ENCODE peak calls at places on chromosomes 5 and 9, in ten cellular contexts. One of them, this sample, is unnamed.

GRCh38 chr5:658103-658502 is 35.0 kb downstream of the TPPP start:
- DNase-seq in ELR: peak; percentile 66
- DNase-seq in RWPE1: no peak
- DNase-seq in lower lobe of right lung: peak; percentile 28
- DNase-seq in Calu3: no peak
- DNase-seq in SW480: no peak
- DNase-seq in NCI-H1092: no peak
- DNase-seq in HTR-8/SVneo: no peak
- DNase-seq in SK-N-DZ: no peak
- DNase-seq in Ammon's horn: no peak
- DNase-seq in this sample: no peak

GRCh38 chr5:109063223-109063622 is 315.5 kb downstream of the FER start:
- DNase-seq in ELR: no peak
- DNase-seq in RWPE1: no peak
- DNase-seq in lower lobe of right lung: no peak
- DNase-seq in Calu3: no peak
- DNase-seq in SW480: no peak
- DNase-seq in NCI-H1092: no peak
- DNase-seq in HTR-8/SVneo: no peak
- DNase-seq in SK-N-DZ: no peak
- DNase-seq in Ammon's horn: no peak
- DNase-seq in this sample: no peak

GRCh38 chr5:100595152-100595811 is 60.1 kb downstream of the FAM174A start:
- DNase-seq in ELR: peak; percentile 93
- DNase-seq in RWPE1: peak; percentile 54
- DNase-seq in lower lobe of right lung: peak; percentile 32
- DNase-seq in Calu3: peak; percentile 58
- DNase-seq in SW480: peak; percentile 83
- DNase-seq in NCI-H1092: no peak
- DNase-seq in HTR-8/SVneo: peak; percentile 57
- DNase-seq in SK-N-DZ: no peak
- DNase-seq in Ammon's horn: peak; percentile 80
- DNase-seq in this sample: no peak

GRCh38 chr9:113464672-113465271 is 1.2 kb downstream of the RGS3 start:
- DNase-seq in ELR: no peak
- DNase-seq in RWPE1: no peak
- DNase-seq in lower lobe of right lung: no peak
- DNase-seq in Calu3: no peak
- DNase-seq in SW480: no peak
- DNase-seq in NCI-H1092: no peak
- DNase-seq in HTR-8/SVneo: no peak
- DNase-seq in SK-N-DZ: no peak
- DNase-seq in Ammon's horn: no peak
- DNase-seq in this sample: no peak

GRCh38 chr9:21993893-21994525 is at the start of gene CDKN2A:
- DNase-seq in ELR: peak; percentile 83
- DNase-seq in RWPE1: no peak
- DNase-seq in lower lobe of right lung: peak; percentile 58
- DNase-seq in Calu3: peak; percentile 77
- DNase-seq in SW480: peak; percentile 79
- DNase-seq in NCI-H1092: no peak
- DNase-seq in HTR-8/SVneo: no peak
- DNase-seq in SK-N-DZ: peak; percentile 16
- DNase-seq in Ammon's horn: peak; percentile 41
- DNase-seq in this sample: peak; percentile 67

GRCh38 chr9:132590037-132590317 is 7.6 kb downstream of the BARHL1 start:
- DNase-seq in ELR: no peak
- DNase-seq in RWPE1: no peak
- DNase-seq in lower lobe of right lung: no peak
- DNase-seq in Calu3: no peak
- DNase-seq in SW480: no peak
- DNase-seq in NCI-H1092: no peak
- DNase-seq in HTR-8/SVneo: no peak
- DNase-seq in SK-N-DZ: no peak
- DNase-seq in Ammon's horn: no peak
- DNase-seq in this sample: no peak

GRCh38 chr9:109771796-109772525 is 8.0 kb upstream of the PALM2AKAP2 start:
- DNase-seq in ELR: no peak
- DNase-seq in RWPE1: no peak
- DNase-seq in lower lobe of right lung: no peak
- DNase-seq in Calu3: no peak
- DNase-seq in SW480: no peak
- DNase-seq in NCI-H1092: no peak
- DNase-seq in HTR-8/SVneo: no peak
- DNase-seq in SK-N-DZ: no peak
- DNase-seq in Ammon's horn: peak; percentile 12
- DNase-seq in this sample: no peak

GRCh38 chr9:76905984-76906861 is at the start of gene PRUNE2:
- DNase-seq in ELR: peak; percentile 74
- DNase-seq in RWPE1: peak; percentile 66
- DNase-seq in lower lobe of right lung: peak; percentile 76
- DNase-seq in Calu3: peak; percentile 54
- DNase-seq in SW480: peak; percentile 87
- DNase-seq in NCI-H1092: peak; percentile 80
- DNase-seq in HTR-8/SVneo: peak; percentile 75
- DNase-seq in SK-N-DZ: peak; percentile 93
- DNase-seq in Ammon's horn: peak; percentile 74
- DNase-seq in this sample: no peak

GRCh38 chr5:56269216-56269927 is 36.2 kb upstream of the ANKRD55 start:
- DNase-seq in ELR: peak; percentile 71
- DNase-seq in RWPE1: peak; percentile 38
- DNase-seq in lower lobe of right lung: no peak
- DNase-seq in Calu3: peak; percentile 26
- DNase-seq in SW480: no peak
- DNase-seq in NCI-H1092: no peak
- DNase-seq in HTR-8/SVneo: peak; percentile 46
- DNase-seq in SK-N-DZ: peak; percentile 20
- DNase-seq in Ammon's horn: peak; percentile 9
- DNase-seq in this sample: no peak

GRCh38 chr5:135385576-135385975 is 13.5 kb downstream of the MACROH2A1 start:
- DNase-seq in ELR: no peak
- DNase-seq in RWPE1: no peak
- DNase-seq in lower lobe of right lung: no peak
- DNase-seq in Calu3: no peak
- DNase-seq in SW480: no peak
- DNase-seq in NCI-H1092: no peak
- DNase-seq in HTR-8/SVneo: no peak
- DNase-seq in SK-N-DZ: no peak
- DNase-seq in Ammon's horn: no peak
- DNase-seq in this sample: no peak

GRCh38 chr9:126471084-126471611 is 142.6 kb upstream of the LMX1B start:
- DNase-seq in ELR: peak; percentile 81
- DNase-seq in RWPE1: no peak
- DNase-seq in lower lobe of right lung: peak; percentile 87
- DNase-seq in Calu3: no peak
- DNase-seq in SW480: no peak
- DNase-seq in NCI-H1092: no peak
- DNase-seq in HTR-8/SVneo: no peak
- DNase-seq in SK-N-DZ: no peak
- DNase-seq in Ammon's horn: peak; percentile 73
- DNase-seq in this sample: peak; percentile 94

GRCh38 chr5:16926417-16926816 is 9.7 kb downstream of the MYO10 start:
- DNase-seq in ELR: no peak
- DNase-seq in RWPE1: no peak
- DNase-seq in lower lobe of right lung: no peak
- DNase-seq in Calu3: no peak
- DNase-seq in SW480: no peak
- DNase-seq in NCI-H1092: no peak
- DNase-seq in HTR-8/SVneo: no peak
- DNase-seq in SK-N-DZ: no peak
- DNase-seq in Ammon's horn: no peak
- DNase-seq in this sample: no peak

GRCh38 chr5:38208782-38209378 is 49.5 kb upstream of the EGFLAM start:
- DNase-seq in ELR: peak; percentile 62
- DNase-seq in RWPE1: peak; percentile 58
- DNase-seq in lower lobe of right lung: no peak
- DNase-seq in Calu3: peak; percentile 40
- DNase-seq in SW480: peak; percentile 49
- DNase-seq in NCI-H1092: peak; percentile 9
- DNase-seq in HTR-8/SVneo: peak; percentile 73
- DNase-seq in SK-N-DZ: peak; percentile 57
- DNase-seq in Ammon's horn: peak; percentile 65
- DNase-seq in this sample: no peak

GRCh38 chr5:108028411-108028810 is 353.5 kb downstream of the FBXL17 start:
- DNase-seq in ELR: peak; percentile 28
- DNase-seq in RWPE1: no peak
- DNase-seq in lower lobe of right lung: no peak
- DNase-seq in Calu3: no peak
- DNase-seq in SW480: no peak
- DNase-seq in NCI-H1092: no peak
- DNase-seq in HTR-8/SVneo: no peak
- DNase-seq in SK-N-DZ: peak; percentile 48
- DNase-seq in Ammon's horn: no peak
- DNase-seq in this sample: no peak

GRCh38 chr9:75432888-75433287 is 344.6 kb downstream of the OSTF1 start:
- DNase-seq in ELR: no peak
- DNase-seq in RWPE1: no peak
- DNase-seq in lower lobe of right lung: no peak
- DNase-seq in Calu3: no peak
- DNase-seq in SW480: no peak
- DNase-seq in NCI-H1092: no peak
- DNase-seq in HTR-8/SVneo: no peak
- DNase-seq in SK-N-DZ: no peak
- DNase-seq in Ammon's horn: no peak
- DNase-seq in this sample: no peak

GRCh38 chr5:145324101-145324500 is 511.0 kb downstream of the PRELID2 start:
- DNase-seq in ELR: no peak
- DNase-seq in RWPE1: no peak
- DNase-seq in lower lobe of right lung: no peak
- DNase-seq in Calu3: no peak
- DNase-seq in SW480: no peak
- DNase-seq in NCI-H1092: no peak
- DNase-seq in HTR-8/SVneo: no peak
- DNase-seq in SK-N-DZ: no peak
- DNase-seq in Ammon's horn: no peak
- DNase-seq in this sample: no peak

GRCh38 chr5:57246426-57246825 is 72.6 kb downstream of the GPBP1 start:
- DNase-seq in ELR: no peak
- DNase-seq in RWPE1: no peak
- DNase-seq in lower lobe of right lung: no peak
- DNase-seq in Calu3: no peak
- DNase-seq in SW480: no peak
- DNase-seq in NCI-H1092: no peak
- DNase-seq in HTR-8/SVneo: no peak
- DNase-seq in SK-N-DZ: no peak
- DNase-seq in Ammon's horn: no peak
- DNase-seq in this sample: no peak

GRCh38 chr5:88889165-88890069 is 6.4 kb upstream of the MEF2C start:
- DNase-seq in ELR: no peak
- DNase-seq in RWPE1: no peak
- DNase-seq in lower lobe of right lung: peak; percentile 77
- DNase-seq in Calu3: peak; percentile 46
- DNase-seq in SW480: no peak
- DNase-seq in NCI-H1092: peak; percentile 2
- DNase-seq in HTR-8/SVneo: no peak
- DNase-seq in SK-N-DZ: no peak
- DNase-seq in Ammon's horn: peak; percentile 76
- DNase-seq in this sample: no peak

GRCh38 chr5:137466888-137467287 is 32.2 kb downstream of the SPOCK1 start:
- DNase-seq in ELR: no peak
- DNase-seq in RWPE1: no peak
- DNase-seq in lower lobe of right lung: no peak
- DNase-seq in Calu3: no peak
- DNase-seq in SW480: no peak
- DNase-seq in NCI-H1092: no peak
- DNase-seq in HTR-8/SVneo: no peak
- DNase-seq in SK-N-DZ: no peak
- DNase-seq in Ammon's horn: peak; percentile 71
- DNase-seq in this sample: no peak

GRCh38 chr5:6674421-6674820 is 38.8 kb upstream of the TENT4A start:
- DNase-seq in ELR: no peak
- DNase-seq in RWPE1: no peak
- DNase-seq in lower lobe of right lung: no peak
- DNase-seq in Calu3: no peak
- DNase-seq in SW480: peak; percentile 54
- DNase-seq in NCI-H1092: no peak
- DNase-seq in HTR-8/SVneo: no peak
- DNase-seq in SK-N-DZ: no peak
- DNase-seq in Ammon's horn: no peak
- DNase-seq in this sample: no peak

GRCh38 chr5:15691536-15691935 is 191.6 kb downstream of the FBXL7 start:
- DNase-seq in ELR: no peak
- DNase-seq in RWPE1: no peak
- DNase-seq in lower lobe of right lung: no peak
- DNase-seq in Calu3: no peak
- DNase-seq in SW480: no peak
- DNase-seq in NCI-H1092: no peak
- DNase-seq in HTR-8/SVneo: no peak
- DNase-seq in SK-N-DZ: no peak
- DNase-seq in Ammon's horn: no peak
- DNase-seq in this sample: no peak

GRCh38 chr5:7705261-7705660 is 145.7 kb downstream of the CFAP90 start:
- DNase-seq in ELR: no peak
- DNase-seq in RWPE1: no peak
- DNase-seq in lower lobe of right lung: no peak
- DNase-seq in Calu3: no peak
- DNase-seq in SW480: no peak
- DNase-seq in NCI-H1092: no peak
- DNase-seq in HTR-8/SVneo: no peak
- DNase-seq in SK-N-DZ: no peak
- DNase-seq in Ammon's horn: no peak
- DNase-seq in this sample: no peak

GRCh38 chr5:159945359-159945758 is 29.1 kb downstream of the ADRA1B start:
- DNase-seq in ELR: no peak
- DNase-seq in RWPE1: no peak
- DNase-seq in lower lobe of right lung: no peak
- DNase-seq in Calu3: no peak
- DNase-seq in SW480: no peak
- DNase-seq in NCI-H1092: no peak
- DNase-seq in HTR-8/SVneo: no peak
- DNase-seq in SK-N-DZ: no peak
- DNase-seq in Ammon's horn: no peak
- DNase-seq in this sample: no peak

GRCh38 chr9:135410831-135411473 is 68.6 kb upstream of the PPP1R26 start:
- DNase-seq in ELR: no peak
- DNase-seq in RWPE1: no peak
- DNase-seq in lower lobe of right lung: no peak
- DNase-seq in Calu3: no peak
- DNase-seq in SW480: no peak
- DNase-seq in NCI-H1092: no peak
- DNase-seq in HTR-8/SVneo: no peak
- DNase-seq in SK-N-DZ: no peak
- DNase-seq in Ammon's horn: no peak
- DNase-seq in this sample: no peak

GRCh38 chr5:1720396-1721110 is 79.1 kb downstream of the MRPL36 start:
- DNase-seq in ELR: no peak
- DNase-seq in RWPE1: no peak
- DNase-seq in lower lobe of right lung: no peak
- DNase-seq in Calu3: no peak
- DNase-seq in SW480: no peak
- DNase-seq in NCI-H1092: no peak
- DNase-seq in HTR-8/SVneo: no peak
- DNase-seq in SK-N-DZ: no peak
- DNase-seq in Ammon's horn: no peak
- DNase-seq in this sample: peak; percentile 56

GRCh38 chr5:69004127-69004526 is 89.7 kb upstream of the SLC30A5 start:
- DNase-seq in ELR: no peak
- DNase-seq in RWPE1: no peak
- DNase-seq in lower lobe of right lung: no peak
- DNase-seq in Calu3: no peak
- DNase-seq in SW480: no peak
- DNase-seq in NCI-H1092: no peak
- DNase-seq in HTR-8/SVneo: no peak
- DNase-seq in SK-N-DZ: no peak
- DNase-seq in Ammon's horn: no peak
- DNase-seq in this sample: no peak

GRCh38 chr9:134606951-134607733 is 34.5 kb upstream of the COL5A1 start:
- DNase-seq in ELR: peak; percentile 49
- DNase-seq in RWPE1: no peak
- DNase-seq in lower lobe of right lung: no peak
- DNase-seq in Calu3: no peak
- DNase-seq in SW480: peak; percentile 20
- DNase-seq in NCI-H1092: no peak
- DNase-seq in HTR-8/SVneo: no peak
- DNase-seq in SK-N-DZ: no peak
- DNase-seq in Ammon's horn: no peak
- DNase-seq in this sample: peak; percentile 38

GRCh38 chr9:98978231-98978681 is 34.5 kb downstream of the COL15A1 start:
- DNase-seq in ELR: no peak
- DNase-seq in RWPE1: no peak
- DNase-seq in lower lobe of right lung: no peak
- DNase-seq in Calu3: no peak
- DNase-seq in SW480: no peak
- DNase-seq in NCI-H1092: no peak
- DNase-seq in HTR-8/SVneo: no peak
- DNase-seq in SK-N-DZ: no peak
- DNase-seq in Ammon's horn: no peak
- DNase-seq in this sample: no peak